ENCODE peak calls at places on chromosomes 1 and 21, in four cellular contexts. Q is left ventricle myocardium inferior, M is adipocyte, N is mammary epithelial cell. I is an unnamed sample.
A peak's percentile ranks its signal among the peaks of the same experiment; 100 is the strongest.

GRCh38 chr1:158146739-158147138 is 34.0 kb upstream of the CD1D start:
- DNase-seq in Q (no peak), M (no peak), N (peak; percentile 90), I (no peak)

GRCh38 chr21:37450385-37451044 is 83.9 kb downstream of the DYRK1A start:
- DNase-seq in N (peak; percentile 60), M (no peak), Q (no peak), I (no peak)

GRCh38 chr1:94056171-94056570 is 64.8 kb downstream of the ABCA4 start:
- DNase-seq in N (peak; percentile 36), Q (no peak), M (no peak), I (no peak)

GRCh38 chr1:63319069-63320023 is 3.0 kb upstream of the FOXD3 start:
- DNase-seq in M (no peak), N (no peak), Q (no peak), I (no peak)

GRCh38 chr21:34989337-34990151 is 59.6 kb downstream of the RUNX1 start:
- DNase-seq in M (peak; percentile 59), Q (no peak), N (peak; percentile 49), I (no peak)

GRCh38 chr1:183205196-183205781 is 19.2 kb downstream of the LAMC2 start:
- DNase-seq in N (no peak), M (peak; percentile 90), Q (no peak), I (no peak)

GRCh38 chr1:6041432-6042062 is 4.1 kb upstream of the KCNAB2 start:
- DNase-seq in N (peak; percentile 19), M (peak; percentile 50), Q (no peak), I (no peak)

GRCh38 chr1:235336903-235337302 is 8.5 kb downstream of the GGPS1 start:
- DNase-seq in M (no peak), N (no peak), Q (no peak), I (no peak)

GRCh38 chr1:231161711-231162299 is at the start of gene TRIM67:
- DNase-seq in N (no peak), M (no peak), Q (no peak), I (no peak)

GRCh38 chr1:200184196-200184595 is 156.7 kb downstream of the NR5A2 start:
- DNase-seq in M (peak; percentile 91), N (peak; percentile 93), Q (peak; percentile 75), I (no peak)

GRCh38 chr1:203480525-203481084 is 5.0 kb downstream of the PRELP start:
- DNase-seq in M (peak; percentile 88), N (peak; percentile 82), Q (peak; percentile 55), I (peak; percentile 96)

GRCh38 chr21:45574691-45575090 is 32.5 kb upstream of the SLC19A1 start:
- DNase-seq in N (no peak), Q (peak; percentile 6), M (no peak), I (no peak)

GRCh38 chr1:22850681-22851080 is 122.0 kb downstream of the LACTBL1 start:
- DNase-seq in Q (peak; percentile 57), N (no peak), M (peak; percentile 24), I (no peak)

GRCh38 chr1:91526496-91526895 is 25.8 kb downstream of the CDC7 start:
- DNase-seq in M (no peak), N (no peak), Q (no peak), I (peak; percentile 44)

GRCh38 chr21:16751705-16752104 is 761.1 kb upstream of the CXADR start:
- DNase-seq in N (no peak), Q (no peak), M (no peak), I (no peak)

GRCh38 chr1:47591801-47592200 is 154.0 kb downstream of the FOXD2 start:
- DNase-seq in M (no peak), N (no peak), Q (no peak), I (no peak)

GRCh38 chr1:234621657-234622335 is 11.8 kb upstream of the IRF2BP2 start:
- DNase-seq in Q (peak; percentile 25), M (peak; percentile 67), N (peak; percentile 55), I (peak; percentile 67)

GRCh38 chr1:69494171-69494570 is 73.6 kb upstream of the LRRC7 start:
- DNase-seq in Q (no peak), N (peak; percentile 76), M (no peak), I (no peak)

GRCh38 chr21:39657091-39657689 is 44.5 kb downstream of the B3GALT5 start:
- DNase-seq in N (no peak), Q (no peak), M (no peak), I (no peak)
- H3K4me3 ChIP-seq in N (no peak overlapping the region), Q (no peak overlapping the region), M (no peak overlapping the region), I (no peak overlapping the region)

DNA sequence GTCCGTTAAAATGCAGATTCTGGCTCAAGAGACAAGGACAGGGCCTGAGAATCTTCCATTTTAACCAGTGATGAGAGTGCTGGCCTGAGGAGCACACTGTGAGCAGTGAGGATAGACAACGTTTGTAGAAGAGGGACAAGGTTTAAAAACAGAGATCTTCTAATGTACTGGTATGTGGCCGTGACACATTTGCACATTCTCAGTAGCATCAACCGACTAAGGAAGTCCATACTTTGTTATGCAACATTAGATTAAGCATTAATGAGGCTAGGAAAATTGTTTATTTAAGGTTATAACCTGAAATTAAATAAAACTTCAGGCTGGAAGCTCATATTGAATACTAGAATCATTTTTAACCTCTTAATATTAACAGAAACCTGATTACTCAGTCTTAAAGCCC is 98.9 kb downstream of the SLC45A1 start:
- DNase-seq in M (no peak), N (no peak), Q (no peak), I (no peak)
- H3K36me3 ChIP-seq in M (peaks cover 74% of the 10 kb centered on the region), N (peaks cover 13% of the 10 kb centered on the region), Q (peaks cover 44% of the 10 kb centered on the region), I (peaks cover 5% of the 10 kb centered on the region)

DNA sequence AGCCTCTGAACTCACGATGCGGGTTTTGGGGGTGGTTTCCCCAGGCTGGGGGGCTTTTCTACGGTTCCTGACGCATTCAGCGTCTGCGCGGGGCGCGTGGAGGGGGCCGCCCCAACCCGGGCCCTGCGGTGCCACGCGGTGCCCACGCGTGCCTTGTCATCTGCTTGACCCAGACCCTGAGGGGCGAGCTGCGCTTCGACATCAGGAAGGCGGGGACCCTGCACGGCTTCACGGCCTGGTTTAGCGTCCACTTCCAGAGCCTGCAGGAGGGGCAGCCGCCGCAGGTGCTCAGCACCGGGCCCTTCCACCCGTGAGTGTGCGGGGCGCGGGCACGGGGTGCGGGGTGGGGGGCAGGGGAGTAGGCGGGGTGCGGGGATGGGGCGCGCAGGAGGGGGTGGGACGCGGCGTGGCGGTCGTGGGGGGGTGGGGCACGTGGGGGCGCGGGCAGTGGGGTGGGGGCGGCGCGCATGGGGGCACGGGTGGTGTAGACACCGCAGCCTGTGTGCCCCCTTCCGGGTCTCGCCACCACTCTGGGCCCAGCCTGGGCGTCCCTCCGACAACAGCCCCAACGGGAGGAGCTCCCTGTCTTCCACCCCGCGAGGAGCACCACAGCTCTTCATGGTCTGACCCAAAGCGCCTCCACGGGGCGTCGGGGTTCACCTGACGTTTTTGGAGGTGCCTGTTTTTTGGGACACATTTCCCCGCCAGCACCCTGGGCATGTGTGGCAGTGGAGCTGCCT is 26.3 kb downstream of the PRMT2 start:
- DNase-seq in Q (no peak), M (no peak), N (no peak), I (no peak)
- H3K4me3 ChIP-seq in Q (peak overlapping the region; percentile 58), M (peak overlapping the region; percentile 60), N (no peak overlapping the region), I (peak overlapping the region; percentile 17)

DNA sequence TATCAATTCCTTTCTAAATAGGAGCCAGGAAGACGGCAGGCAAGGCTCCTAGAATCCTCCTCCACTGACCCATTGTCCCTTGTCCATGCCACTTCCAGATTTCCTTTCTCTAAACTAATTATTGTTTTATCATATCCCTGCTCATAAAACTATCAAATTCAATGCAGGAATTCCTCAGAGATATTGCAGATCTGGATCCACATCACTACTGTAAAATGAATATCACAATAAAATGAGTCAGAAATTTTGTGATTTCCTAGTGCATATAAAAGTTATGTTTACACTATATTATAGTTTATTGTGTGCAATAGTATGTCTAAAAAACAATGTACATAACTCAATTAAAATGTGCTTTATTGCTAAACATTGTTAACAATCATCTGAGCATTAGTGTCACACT is 498.7 kb upstream of the NEGR1 start:
- DNase-seq in Q (no peak), M (no peak), N (no peak), I (no peak)
- H3K36me3 ChIP-seq in Q (no peaks in the 10 kb centered on the region), M (no peaks in the 10 kb centered on the region), N (no peaks in the 10 kb centered on the region), I (no peaks in the 10 kb centered on the region)

I was measured in BJ.